ENCODE peak calls at places on chromosome 17, in five cellular contexts. S is psoas muscle, T is left ventricle myocardium inferior, Z is ovary, N is pancreas. B is an unnamed sample.

GRCh38 chr17:45573915-45574314 is 83.4 kb upstream of the PLEKHM1 start:
- DNase-seq in S (no peak), T (no peak), Z (no peak), N (no peak), B (no peak)

GRCh38 chr17:77363821-77364361 is 223.1 kb downstream of the SEC14L1 start:
- DNase-seq in S (peak; percentile 65), T (peak; percentile 67), Z (peak; percentile 76), N (no peak), B (no peak)

GRCh38 chr17:29956225-29956624 is 14.8 kb downstream of the EFCAB5 start:
- DNase-seq in S (no peak), T (no peak), Z (no peak), N (no peak), B (no peak)

GRCh38 chr17:3738562-3739295 is 15.0 kb downstream of the HASPIN start:
- DNase-seq in S (no peak), T (no peak), Z (no peak), N (peak; percentile 65), B (peak; percentile 73)

GRCh38 chr17:77887464-77888241 is 70.8 kb upstream of the TNRC6C start:
- DNase-seq in S (peak; percentile 89), T (peak; percentile 88), Z (peak; percentile 86), N (peak; percentile 58), B (peak; percentile 1)

GRCh38 chr17:31691251-31691905 is 167.7 kb downstream of the COPRS start:
- DNase-seq in S (no peak), T (no peak), Z (no peak), N (no peak), B (no peak)

GRCh38 chr17:67575325-67575724 is 142.4 kb upstream of the NOL11 start:
- DNase-seq in S (no peak), T (no peak), Z (no peak), N (no peak), B (no peak)

GRCh38 chr17:6427284-6427781 is 7.6 kb downstream of the AIPL1 start:
- DNase-seq in S (no peak), T (no peak), Z (no peak), N (no peak), B (no peak)

GRCh38 chr17:43812396-43813265 is 20.3 kb downstream of the MPP3 start:
- DNase-seq in S (no peak), T (no peak), Z (no peak), N (no peak), B (no peak)

GRCh38 chr17:1431631-1432104 is 24.4 kb downstream of the CRK start:
- DNase-seq in S (no peak), T (no peak), Z (no peak), N (no peak), B (no peak)

GRCh38 chr17:3712811-3713463 is 10.8 kb upstream of the HASPIN start:
- DNase-seq in S (no peak), T (no peak), Z (no peak), N (no peak), B (no peak)

GRCh38 chr17:67221062-67221998 is 23.7 kb downstream of the HELZ start:
- DNase-seq in S (no peak), T (no peak), Z (no peak), N (no peak), B (no peak)

GRCh38 chr17:83078378-83079339 is 750 bp upstream of the METRNL start:
- DNase-seq in S (no peak), T (no peak), Z (peak; percentile 48), N (no peak), B (no peak)

GRCh38 chr17:33202796-33203195 is 90.3 kb downstream of the ASIC2 start:
- DNase-seq in S (no peak), T (no peak), Z (no peak), N (no peak), B (no peak)

GRCh38 chr17:2034157-2034556 is 4.2 kb downstream of the DPH1 start:
- DNase-seq in S (no peak), T (no peak), Z (no peak), N (no peak), B (no peak)

GRCh38 chr17:7463368-7463846 is 16.0 kb downstream of the ZBTB4 start:
- DNase-seq in S (no peak), T (no peak), Z (no peak), N (no peak), B (no peak)

GRCh38 chr17:7465481-7466275 is 13.8 kb downstream of the ZBTB4 start:
- DNase-seq in S (no peak), T (no peak), Z (no peak), N (no peak), B (no peak)

GRCh38 chr17:7462474-7463367 is 16.7 kb downstream of the ZBTB4 start:
- DNase-seq in S (no peak), T (no peak), Z (peak; percentile 42), N (no peak), B (no peak)

GRCh38 chr17:7466318-7466643 is 13.2 kb downstream of the ZBTB4 start:
- DNase-seq in S (no peak), T (no peak), Z (no peak), N (no peak), B (no peak)

DNA sequence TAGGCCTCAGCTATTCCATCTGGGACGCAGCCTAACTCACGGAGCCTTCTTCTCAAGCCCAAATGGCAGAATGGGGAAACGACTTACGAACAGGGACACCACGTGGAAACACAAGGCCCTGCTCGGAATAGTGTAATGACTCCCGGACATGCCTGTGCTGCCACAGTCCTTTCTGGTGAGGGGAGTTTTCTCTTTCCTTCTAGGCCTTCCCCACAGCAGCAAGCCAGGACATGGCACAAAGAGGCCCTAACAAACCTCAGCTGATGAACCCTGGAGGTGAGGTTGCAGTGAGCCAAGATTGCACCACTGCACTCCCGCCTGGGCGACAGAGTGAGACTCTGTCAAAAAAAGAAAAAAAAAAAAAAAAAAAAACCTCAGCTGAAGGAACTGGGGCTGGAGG is 15.3 kb downstream of the ZBTB4 start:
- DNase-seq in S (no peak), T (no peak), Z (no peak), N (no peak), B (no peak)
- H3K27ac ChIP-seq in S (no peak overlapping the region), T (no peak overlapping the region), Z (no peak overlapping the region), N (no peak overlapping the region), B (no peak overlapping the region)

DNA sequence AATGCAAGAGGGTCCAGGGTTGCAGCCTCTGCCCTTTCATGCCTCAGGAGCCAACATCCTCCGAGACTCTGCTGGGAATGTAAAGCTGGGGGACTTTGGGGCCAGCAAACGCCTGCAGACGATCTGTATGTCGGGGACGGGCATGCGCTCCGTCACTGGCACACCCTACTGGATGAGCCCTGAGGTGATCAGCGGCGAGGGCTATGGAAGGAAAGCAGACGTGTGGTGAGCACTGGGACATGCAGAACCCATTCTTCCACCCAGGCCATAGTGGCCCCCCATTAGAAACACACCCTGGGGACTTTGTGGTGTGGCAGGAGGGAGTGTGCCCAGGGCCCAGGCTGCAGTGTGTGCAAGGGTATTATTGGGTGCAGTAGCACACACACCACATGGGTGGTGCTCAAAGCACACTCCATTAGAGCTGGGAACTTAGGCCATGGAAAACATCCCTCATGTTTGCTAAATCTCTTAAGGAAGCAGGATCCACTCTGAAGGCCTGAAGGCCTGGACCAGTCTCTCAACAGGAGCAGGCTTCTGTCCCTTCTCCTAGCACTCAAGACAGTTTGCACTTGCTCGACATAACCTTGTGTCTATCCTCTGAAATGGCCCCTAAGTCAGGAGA is 7.6 kb downstream of the LIMD2 start:
- DNase-seq in S (no peak), T (no peak), Z (no peak), N (no peak), B (no peak)
- TF ChIP-seq CTCF in S (no peak), T (no peak), Z (no peak), N (no peak), B (peak; percentile 18)

DNA sequence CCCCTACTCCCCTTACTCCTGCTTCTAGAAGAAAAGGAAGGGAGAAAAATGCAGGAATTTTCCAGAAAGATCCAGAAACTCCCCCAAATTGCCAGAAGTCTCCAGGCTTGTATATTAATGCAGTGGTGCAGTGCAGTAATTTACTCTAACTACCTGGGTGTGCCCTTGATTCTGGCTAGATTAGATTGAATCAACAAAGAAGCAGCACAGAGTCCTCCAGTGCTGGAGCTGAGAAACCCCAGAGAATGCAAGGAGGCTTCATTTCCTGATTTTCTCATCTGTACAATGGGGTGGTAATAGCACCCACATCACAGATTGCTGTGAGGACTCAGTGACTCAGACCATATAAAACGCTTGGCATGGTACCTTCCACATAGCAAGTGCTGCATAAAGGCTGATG is 247.3 kb upstream of the RPL38 start:
- DNase-seq in S (no peak), T (no peak), Z (no peak), N (no peak), B (no peak)
- H3K27me3 ChIP-seq in S (peaks cover 22% of the 10 kb centered on the region), T (peaks cover 37% of the 10 kb centered on the region), Z (no peaks in the 10 kb centered on the region), N (no peaks in the 10 kb centered on the region), B (peaks cover 23% of the 10 kb centered on the region)

GRCh38 chr17:27315796-27316465 is 22.0 kb downstream of the WSB1 start:
- DNase-seq in S (no peak), T (no peak), Z (no peak), N (no peak), B (no peak)

GRCh38 chr17:27318228-27318627 is 24.3 kb downstream of the WSB1 start:
- DNase-seq in S (no peak), T (no peak), Z (no peak), N (no peak), B (no peak)

GRCh38 chr17:27319536-27320221 is 25.8 kb downstream of the WSB1 start:
- DNase-seq in S (peak; percentile 77), T (peak; percentile 77), Z (peak; percentile 55), N (peak; percentile 73), B (no peak)

GRCh38 chr17:27318633-27319032 is 24.7 kb downstream of the WSB1 start:
- DNase-seq in S (no peak), T (no peak), Z (no peak), N (no peak), B (no peak)

DNA sequence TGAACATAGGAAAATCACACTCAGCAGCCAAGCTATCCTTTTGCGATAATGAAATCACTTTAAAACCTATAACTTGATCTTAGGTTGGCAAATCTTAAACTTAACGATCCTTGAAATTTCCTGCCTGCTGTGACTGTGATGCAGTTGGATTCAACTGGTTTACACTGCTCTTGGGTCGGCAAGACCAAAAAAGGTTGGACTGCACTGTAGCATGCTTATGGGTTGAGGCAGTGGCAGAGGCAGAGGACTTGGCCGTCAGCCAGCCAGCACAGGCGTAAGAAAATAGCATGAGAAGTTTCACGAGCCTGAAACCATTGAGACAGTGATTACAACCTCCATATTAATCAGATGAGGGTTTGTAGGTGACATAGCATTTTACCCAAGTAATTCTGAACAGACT is 21.4 kb downstream of the WSB1 start:
- DNase-seq in S (peak; percentile 78), T (peak; percentile 83), Z (peak; percentile 75), N (no peak), B (peak; percentile 57)
- H3K27ac ChIP-seq in S (peak overlapping the region; percentile 76), T (peak overlapping the region; percentile 33), Z (peak overlapping the region; percentile 20), N (no peak overlapping the region), B (no peak overlapping the region)

B was measured in foreskin keratinocyte.